ENCODE peak calls at places on chromosomes 7 and 10, in four cellular contexts. One of them, this sample, is unnamed.

GRCh38 chr10:49518982-49519578 is 19.8 kb downstream of the ERCC6 start:
- DNase-seq in tibial nerve: peak; percentile 51
- DNase-seq in CD4-positive, alpha-beta memory T cell: peak; percentile 46
- DNase-seq in cardiac muscle cell: peak; percentile 72
- DNase-seq in this sample: no peak

GRCh38 chr7:29113384-29114102 is 32.8 kb downstream of the CPVL start:
- DNase-seq in tibial nerve: no peak
- DNase-seq in CD4-positive, alpha-beta memory T cell: no peak
- DNase-seq in cardiac muscle cell: peak; percentile 51
- DNase-seq in this sample: peak; percentile 78

GRCh38 chr10:4162571-4163286 is 377.7 kb upstream of the KLF6 start:
- DNase-seq in tibial nerve: no peak
- DNase-seq in CD4-positive, alpha-beta memory T cell: no peak
- DNase-seq in cardiac muscle cell: no peak
- DNase-seq in this sample: no peak

GRCh38 chr7:138405496-138405895 is 54.6 kb upstream of the TRIM24 start:
- DNase-seq in tibial nerve: no peak
- DNase-seq in CD4-positive, alpha-beta memory T cell: no peak
- DNase-seq in cardiac muscle cell: no peak
- DNase-seq in this sample: no peak

GRCh38 chr10:70052462-70053211 is at the start of gene MACROH2A2:
- DNase-seq in tibial nerve: peak; percentile 20
- DNase-seq in CD4-positive, alpha-beta memory T cell: no peak
- DNase-seq in cardiac muscle cell: peak; percentile 78
- DNase-seq in this sample: no peak

GRCh38 chr10:128926693-128927092 is 540.3 kb upstream of the MGMT start:
- DNase-seq in tibial nerve: no peak
- DNase-seq in CD4-positive, alpha-beta memory T cell: no peak
- DNase-seq in cardiac muscle cell: no peak
- DNase-seq in this sample: no peak

GRCh38 chr10:110354322-110354766 is 49.6 kb upstream of the SMNDC1 start:
- DNase-seq in tibial nerve: peak; percentile 85
- DNase-seq in CD4-positive, alpha-beta memory T cell: peak; percentile 78
- DNase-seq in cardiac muscle cell: peak; percentile 82
- DNase-seq in this sample: peak; percentile 33

GRCh38 chr7:2873686-2874551 is 29.8 kb upstream of the GNA12 start:
- DNase-seq in tibial nerve: no peak
- DNase-seq in CD4-positive, alpha-beta memory T cell: no peak
- DNase-seq in cardiac muscle cell: peak; percentile 92
- DNase-seq in this sample: no peak

GRCh38 chr10:10804998-10805737 is 212.5 kb upstream of the CELF2 start:
- DNase-seq in tibial nerve: no peak
- DNase-seq in CD4-positive, alpha-beta memory T cell: no peak
- DNase-seq in cardiac muscle cell: peak; percentile 38
- DNase-seq in this sample: no peak

GRCh38 chr10:109929501-109930219 is 6.3 kb upstream of the XPNPEP1 start:
- DNase-seq in tibial nerve: no peak
- DNase-seq in CD4-positive, alpha-beta memory T cell: no peak
- DNase-seq in cardiac muscle cell: peak; percentile 41
- DNase-seq in this sample: peak; percentile 60

GRCh38 chr7:74294191-74294998 is 5.2 kb downstream of the CLIP2 start:
- DNase-seq in tibial nerve: no peak
- DNase-seq in CD4-positive, alpha-beta memory T cell: no peak
- DNase-seq in cardiac muscle cell: peak; percentile 67
- DNase-seq in this sample: no peak

GRCh38 chr7:2628137-2628482 is 3.7 kb upstream of the TTYH3 start:
- DNase-seq in tibial nerve: no peak
- DNase-seq in CD4-positive, alpha-beta memory T cell: no peak
- DNase-seq in cardiac muscle cell: no peak
- DNase-seq in this sample: no peak

GRCh38 chr10:5291501-5292195 is 73.1 kb upstream of the UCN3 start:
- DNase-seq in tibial nerve: peak; percentile 45
- DNase-seq in CD4-positive, alpha-beta memory T cell: peak; percentile 67
- DNase-seq in cardiac muscle cell: peak; percentile 90
- DNase-seq in this sample: peak; percentile 84

GRCh38 chr7:29194594-29195417 is at the start of gene CHN2:
- DNase-seq in tibial nerve: peak; percentile 28
- DNase-seq in CD4-positive, alpha-beta memory T cell: peak; percentile 49
- DNase-seq in cardiac muscle cell: peak; percentile 30
- DNase-seq in this sample: peak; percentile 25

GRCh38 chr10:118488710-118489497 is 106.5 kb downstream of the PRLHR start:
- DNase-seq in tibial nerve: no peak
- DNase-seq in CD4-positive, alpha-beta memory T cell: no peak
- DNase-seq in cardiac muscle cell: no peak
- DNase-seq in this sample: no peak

GRCh38 chr7:139265673-139266072 is 34.6 kb downstream of the UBN2 start:
- DNase-seq in tibial nerve: peak; percentile 6
- DNase-seq in CD4-positive, alpha-beta memory T cell: no peak
- DNase-seq in cardiac muscle cell: no peak
- DNase-seq in this sample: no peak

GRCh38 chr7:31782411-31782991 is 95.5 kb downstream of the PPP1R17 start:
- DNase-seq in tibial nerve: no peak
- DNase-seq in CD4-positive, alpha-beta memory T cell: no peak
- DNase-seq in cardiac muscle cell: peak; percentile 75
- DNase-seq in this sample: peak; percentile 32

GRCh38 chr7:31772211-31772610 is 85.2 kb downstream of the PPP1R17 start:
- DNase-seq in tibial nerve: no peak
- DNase-seq in CD4-positive, alpha-beta memory T cell: no peak
- DNase-seq in cardiac muscle cell: no peak
- DNase-seq in this sample: no peak

GRCh38 chr7:31778296-31778695 is 91.3 kb downstream of the PPP1R17 start:
- DNase-seq in tibial nerve: no peak
- DNase-seq in CD4-positive, alpha-beta memory T cell: no peak
- DNase-seq in cardiac muscle cell: no peak
- DNase-seq in this sample: no peak

GRCh38 chr7:31775511-31775910 is 88.5 kb downstream of the PPP1R17 start:
- DNase-seq in tibial nerve: no peak
- DNase-seq in CD4-positive, alpha-beta memory T cell: no peak
- DNase-seq in cardiac muscle cell: no peak
- DNase-seq in this sample: no peak

DNA sequence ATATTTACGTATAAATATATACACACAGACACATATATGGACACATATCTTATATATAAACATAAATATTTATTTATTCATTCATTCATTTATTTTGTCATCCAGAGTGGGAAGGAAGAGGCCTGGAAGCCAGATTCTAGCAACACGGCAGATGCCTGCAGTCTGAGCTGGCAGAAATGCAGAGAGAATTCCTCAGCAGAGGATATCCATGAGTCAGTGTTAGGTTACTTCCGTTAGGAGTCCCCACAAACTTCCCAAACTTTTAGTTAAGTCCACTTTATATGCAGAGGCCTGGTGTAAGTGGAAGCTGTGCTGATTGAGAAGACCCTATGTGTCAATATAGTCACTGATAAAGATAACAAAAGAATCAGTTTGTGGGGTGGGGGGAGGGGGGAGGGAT is 89.6 kb downstream of the PPP1R17 start:
- DNase-seq in tibial nerve: no peak
- DNase-seq in CD4-positive, alpha-beta memory T cell: no peak
- DNase-seq in cardiac muscle cell: peak; percentile 61
- DNase-seq in this sample: no peak
- H3K4me3 ChIP-seq in tibial nerve: no peak overlapping the region
- H3K4me3 ChIP-seq in CD4-positive, alpha-beta memory T cell: no peak overlapping the region
- H3K4me3 ChIP-seq in cardiac muscle cell: no peak overlapping the region
- H3K4me3 ChIP-seq in this sample: no peak overlapping the region

DNA sequence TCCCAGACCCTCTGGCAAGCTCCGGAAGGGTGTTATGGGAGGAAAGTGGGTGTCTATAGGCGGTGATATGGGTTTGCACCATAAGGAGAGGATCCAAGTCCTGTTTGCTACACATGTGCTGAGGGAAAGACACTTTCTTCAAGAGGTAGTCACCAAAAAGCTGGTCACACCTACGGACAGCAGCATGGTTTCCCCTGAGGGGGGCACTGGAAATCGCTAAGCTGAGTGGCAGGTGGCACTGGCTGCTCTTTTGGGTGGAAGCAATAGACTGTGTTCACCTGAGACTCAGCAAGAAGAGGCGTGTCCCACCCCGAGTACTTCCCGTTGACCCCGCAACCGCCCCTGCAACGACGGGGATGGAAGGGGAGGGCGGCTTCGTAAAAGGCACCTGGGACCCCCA is 1.8 kb upstream of the FOXI2 start:
- DNase-seq in tibial nerve: no peak
- DNase-seq in CD4-positive, alpha-beta memory T cell: no peak
- DNase-seq in cardiac muscle cell: no peak
- DNase-seq in this sample: no peak
- H3K27me3 ChIP-seq in tibial nerve: no peaks in the 10 kb centered on the region
- H3K27me3 ChIP-seq in CD4-positive, alpha-beta memory T cell: no peaks in the 10 kb centered on the region
- H3K27me3 ChIP-seq in cardiac muscle cell: peaks cover 95% of the 10 kb centered on the region
- H3K27me3 ChIP-seq in this sample: peaks cover 12% of the 10 kb centered on the region

GRCh38 chr7:14071045-14071444 is 81.6 kb upstream of the ETV1 start:
- DNase-seq in tibial nerve: no peak
- DNase-seq in CD4-positive, alpha-beta memory T cell: no peak
- DNase-seq in cardiac muscle cell: no peak
- DNase-seq in this sample: peak; percentile 76

GRCh38 chr7:14073988-14074387 is 84.5 kb upstream of the ETV1 start:
- DNase-seq in tibial nerve: no peak
- DNase-seq in CD4-positive, alpha-beta memory T cell: no peak
- DNase-seq in cardiac muscle cell: peak; percentile 18
- DNase-seq in this sample: no peak

GRCh38 chr7:14069961-14070360 is 80.5 kb upstream of the ETV1 start:
- DNase-seq in tibial nerve: no peak
- DNase-seq in CD4-positive, alpha-beta memory T cell: no peak
- DNase-seq in cardiac muscle cell: no peak
- DNase-seq in this sample: peak; percentile 36

GRCh38 chr7:14073543-14073942 is 84.1 kb upstream of the ETV1 start:
- DNase-seq in tibial nerve: no peak
- DNase-seq in CD4-positive, alpha-beta memory T cell: no peak
- DNase-seq in cardiac muscle cell: peak; percentile 7
- DNase-seq in this sample: no peak
- H3K27ac ChIP-seq in tibial nerve: peak overlapping the region; percentile 39
- H3K27ac ChIP-seq in CD4-positive, alpha-beta memory T cell: no peak overlapping the region
- H3K27ac ChIP-seq in cardiac muscle cell: no peak overlapping the region
- H3K27ac ChIP-seq in this sample: no peak overlapping the region

DNA sequence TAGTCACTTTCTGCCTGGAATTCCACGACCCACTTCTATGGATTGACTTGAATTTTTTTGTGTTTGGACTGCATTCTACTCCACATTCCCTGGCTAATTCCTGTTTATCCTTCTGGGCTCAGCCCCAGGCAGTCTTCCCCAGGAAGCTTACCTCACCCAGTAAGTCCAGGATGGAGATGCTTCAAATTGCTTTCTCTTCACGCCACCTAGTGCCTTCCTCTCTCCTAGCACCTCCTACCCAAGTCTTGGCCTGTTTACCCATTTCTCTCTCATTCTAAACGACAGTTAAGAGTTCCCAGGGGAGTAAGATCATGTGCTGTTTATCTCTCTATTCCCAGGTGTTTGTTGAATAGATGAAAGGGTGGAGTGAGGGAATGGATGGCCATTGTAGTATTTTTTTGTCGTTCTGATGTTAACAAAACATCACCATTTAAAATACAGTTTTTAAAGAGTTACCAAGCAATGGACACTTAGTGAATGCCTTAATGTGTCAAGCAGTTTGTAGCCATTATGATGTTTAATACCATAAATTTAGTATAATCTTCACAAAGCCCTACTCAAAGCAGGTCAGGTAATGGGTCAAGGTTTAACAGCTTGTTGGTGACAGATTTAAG is 45.5 kb upstream of the TARP start:
- DNase-seq in tibial nerve: peak; percentile 40
- DNase-seq in CD4-positive, alpha-beta memory T cell: no peak
- DNase-seq in cardiac muscle cell: peak; percentile 85
- DNase-seq in this sample: peak; percentile 57
- H3K4me3 ChIP-seq in tibial nerve: no peak overlapping the region
- H3K4me3 ChIP-seq in CD4-positive, alpha-beta memory T cell: no peak overlapping the region
- H3K4me3 ChIP-seq in cardiac muscle cell: no peak overlapping the region
- H3K4me3 ChIP-seq in this sample: peak overlapping the region; percentile 41

This sample was measured in HL-60.